ENCODE peak calls at places on chromosomes 5 and 9, in seven cellular contexts. One of them, this sample, is unnamed. For H3K36me3, the result is how much of the 10 kb centered on the place peaks cover.

GRCh38 chr5:157215143-157215825 is 34.6 kb downstream of the ITK start:
- DNase-seq in mesendoderm: no peak
- DNase-seq in MM.1S: no peak
- DNase-seq in lung: no peak
- DNase-seq in GM23248: no peak
- DNase-seq in tibial artery: no peak
- DNase-seq in A673: no peak
- DNase-seq in this sample: no peak

GRCh38 chr9:37938121-37938906 is 34.4 kb upstream of the SLC25A51 start:
- DNase-seq in mesendoderm: peak
- DNase-seq in MM.1S: no peak
- DNase-seq in lung: no peak
- DNase-seq in GM23248: peak
- DNase-seq in tibial artery: no peak
- DNase-seq in A673: peak
- DNase-seq in this sample: no peak

GRCh38 chr5:137236266-137236665 is 262.9 kb downstream of the SPOCK1 start:
- DNase-seq in mesendoderm: no peak
- DNase-seq in MM.1S: no peak
- DNase-seq in lung: no peak
- DNase-seq in GM23248: no peak
- DNase-seq in tibial artery: no peak
- DNase-seq in A673: no peak
- DNase-seq in this sample: no peak

GRCh38 chr5:10140195-10140973 is 109.3 kb downstream of the ATPSCKMT start:
- DNase-seq in mesendoderm: peak
- DNase-seq in MM.1S: no peak
- DNase-seq in lung: no peak
- DNase-seq in GM23248: peak
- DNase-seq in tibial artery: no peak
- DNase-seq in A673: no peak
- DNase-seq in this sample: no peak

GRCh38 chr5:43078956-43079355 is 38.8 kb upstream of the ANXA2R start:
- DNase-seq in mesendoderm: peak
- DNase-seq in MM.1S: no peak
- DNase-seq in lung: no peak
- DNase-seq in GM23248: peak
- DNase-seq in tibial artery: no peak
- DNase-seq in A673: no peak
- DNase-seq in this sample: no peak

GRCh38 chr9:99171225-99172128 is 50.3 kb downstream of the ALG2 start:
- DNase-seq in mesendoderm: no peak
- DNase-seq in MM.1S: no peak
- DNase-seq in lung: no peak
- DNase-seq in GM23248: no peak
- DNase-seq in tibial artery: no peak
- DNase-seq in A673: no peak
- DNase-seq in this sample: no peak

GRCh38 chr9:134355561-134356278 is 29.5 kb downstream of the RXRA start:
- DNase-seq in mesendoderm: no peak
- DNase-seq in MM.1S: no peak
- DNase-seq in lung: peak
- DNase-seq in GM23248: no peak
- DNase-seq in tibial artery: no peak
- DNase-seq in A673: no peak
- DNase-seq in this sample: no peak

GRCh38 chr5:111606194-111606593 is 93.9 kb upstream of the STARD4 start:
- DNase-seq in mesendoderm: no peak
- DNase-seq in MM.1S: no peak
- DNase-seq in lung: no peak
- DNase-seq in GM23248: no peak
- DNase-seq in tibial artery: no peak
- DNase-seq in A673: no peak
- DNase-seq in this sample: no peak

GRCh38 chr5:80411589-80412219 is 3.8 kb downstream of the ZFYVE16 start:
- DNase-seq in mesendoderm: no peak
- DNase-seq in MM.1S: no peak
- DNase-seq in lung: no peak
- DNase-seq in GM23248: peak
- DNase-seq in tibial artery: no peak
- DNase-seq in A673: no peak
- DNase-seq in this sample: no peak

GRCh38 chr5:148586796-148587195 is 67.5 kb downstream of the HTR4 start:
- DNase-seq in mesendoderm: peak
- DNase-seq in MM.1S: no peak
- DNase-seq in lung: no peak
- DNase-seq in GM23248: no peak
- DNase-seq in tibial artery: no peak
- DNase-seq in A673: no peak
- DNase-seq in this sample: no peak

GRCh38 chr5:60959156-60959555 is 14.2 kb downstream of the NDUFAF2 start:
- DNase-seq in mesendoderm: no peak
- DNase-seq in MM.1S: peak
- DNase-seq in lung: no peak
- DNase-seq in GM23248: peak
- DNase-seq in tibial artery: no peak
- DNase-seq in A673: peak
- DNase-seq in this sample: no peak

GRCh38 chr9:124284940-124285441 is 27.2 kb downstream of the NEK6 start:
- DNase-seq in mesendoderm: no peak
- DNase-seq in MM.1S: no peak
- DNase-seq in lung: no peak
- DNase-seq in GM23248: peak
- DNase-seq in tibial artery: peak
- DNase-seq in A673: no peak
- DNase-seq in this sample: no peak

GRCh38 chr5:114362197-114362976 is 517 bp downstream of the KCNN2 start:
- DNase-seq in mesendoderm: peak
- DNase-seq in MM.1S: peak
- DNase-seq in lung: no peak
- DNase-seq in GM23248: peak
- DNase-seq in tibial artery: no peak
- DNase-seq in A673: peak
- DNase-seq in this sample: peak

GRCh38 chr9:132241840-132242620 is 80.2 kb downstream of the NTNG2 start:
- DNase-seq in mesendoderm: no peak
- DNase-seq in MM.1S: peak
- DNase-seq in lung: no peak
- DNase-seq in GM23248: no peak
- DNase-seq in tibial artery: no peak
- DNase-seq in A673: peak
- DNase-seq in this sample: peak

GRCh38 chr9:108163321-108164005 is 673.9 kb upstream of the KLF4 start:
- DNase-seq in mesendoderm: peak
- DNase-seq in MM.1S: no peak
- DNase-seq in lung: no peak
- DNase-seq in GM23248: peak
- DNase-seq in tibial artery: no peak
- DNase-seq in A673: no peak
- DNase-seq in this sample: no peak

GRCh38 chr9:16214677-16215076 is 655.8 kb downstream of the BNC2 start:
- DNase-seq in mesendoderm: no peak
- DNase-seq in MM.1S: no peak
- DNase-seq in lung: no peak
- DNase-seq in GM23248: no peak
- DNase-seq in tibial artery: no peak
- DNase-seq in A673: no peak
- DNase-seq in this sample: no peak

GRCh38 chr5:170159101-170159698 is 53.5 kb downstream of the FOXI1 start:
- DNase-seq in mesendoderm: no peak
- DNase-seq in MM.1S: no peak
- DNase-seq in lung: no peak
- DNase-seq in GM23248: peak
- DNase-seq in tibial artery: no peak
- DNase-seq in A673: no peak
- DNase-seq in this sample: no peak

GRCh38 chr9:17824191-17824926 is 245.5 kb downstream of the SH3GL2 start:
- DNase-seq in mesendoderm: peak
- DNase-seq in MM.1S: peak
- DNase-seq in lung: no peak
- DNase-seq in GM23248: no peak
- DNase-seq in tibial artery: no peak
- DNase-seq in A673: no peak
- DNase-seq in this sample: no peak

GRCh38 chr5:68771221-68771620 is 322.6 kb upstream of the SLC30A5 start:
- DNase-seq in mesendoderm: no peak
- DNase-seq in MM.1S: no peak
- DNase-seq in lung: no peak
- DNase-seq in GM23248: no peak
- DNase-seq in tibial artery: no peak
- DNase-seq in A673: no peak
- DNase-seq in this sample: no peak

GRCh38 chr5:141521244-141521781 is 32.4 kb downstream of the PCDHGC5 start:
- DNase-seq in mesendoderm: peak
- DNase-seq in MM.1S: no peak
- DNase-seq in lung: no peak
- DNase-seq in GM23248: peak
- DNase-seq in tibial artery: peak
- DNase-seq in A673: peak
- DNase-seq in this sample: no peak

GRCh38 chr9:72041775-72042194 is 18.6 kb downstream of the C9orf57 start:
- DNase-seq in mesendoderm: no peak
- DNase-seq in MM.1S: no peak
- DNase-seq in lung: peak
- DNase-seq in GM23248: peak
- DNase-seq in tibial artery: peak
- DNase-seq in A673: peak
- DNase-seq in this sample: no peak

GRCh38 chr9:76218151-76218867 is 175.9 kb downstream of the RFK start:
- DNase-seq in mesendoderm: no peak
- DNase-seq in MM.1S: no peak
- DNase-seq in lung: no peak
- DNase-seq in GM23248: no peak
- DNase-seq in tibial artery: no peak
- DNase-seq in A673: no peak
- DNase-seq in this sample: no peak

GRCh38 chr9:107586493-107586892 is 96.9 kb upstream of the KLF4 start:
- DNase-seq in mesendoderm: no peak
- DNase-seq in MM.1S: no peak
- DNase-seq in lung: no peak
- DNase-seq in GM23248: no peak
- DNase-seq in tibial artery: no peak
- DNase-seq in A673: no peak
- DNase-seq in this sample: no peak

GRCh38 chr9:70563437-70564204 is 149.2 kb upstream of the KLF9 start:
- DNase-seq in mesendoderm: no peak
- DNase-seq in MM.1S: peak
- DNase-seq in lung: no peak
- DNase-seq in GM23248: peak
- DNase-seq in tibial artery: no peak
- DNase-seq in A673: no peak
- DNase-seq in this sample: no peak

GRCh38 chr5:30040483-30041116 is 1152.9 kb upstream of the CDH6 start:
- DNase-seq in mesendoderm: peak
- DNase-seq in MM.1S: peak
- DNase-seq in lung: no peak
- DNase-seq in GM23248: peak
- DNase-seq in tibial artery: no peak
- DNase-seq in A673: peak
- DNase-seq in this sample: no peak

GRCh38 chr5:32254987-32255900 is 57.5 kb downstream of the MTMR12 start:
- DNase-seq in mesendoderm: no peak
- DNase-seq in MM.1S: no peak
- DNase-seq in lung: no peak
- DNase-seq in GM23248: peak
- DNase-seq in tibial artery: no peak
- DNase-seq in A673: peak
- DNase-seq in this sample: no peak

GRCh38 chr5:179595916-179596315 is 27.6 kb downstream of the HNRNPH1 start:
- DNase-seq in mesendoderm: no peak
- DNase-seq in MM.1S: no peak
- DNase-seq in lung: no peak
- DNase-seq in GM23248: no peak
- DNase-seq in tibial artery: no peak
- DNase-seq in A673: no peak
- DNase-seq in this sample: no peak
- H3K36me3 ChIP-seq in mesendoderm: under half
- H3K36me3 ChIP-seq in MM.1S: under half
- H3K36me3 ChIP-seq in lung: half or more
- H3K36me3 ChIP-seq in GM23248: under half
- H3K36me3 ChIP-seq in tibial artery: half or more
- H3K36me3 ChIP-seq in A673: half or more
- H3K36me3 ChIP-seq in this sample: half or more

DNA sequence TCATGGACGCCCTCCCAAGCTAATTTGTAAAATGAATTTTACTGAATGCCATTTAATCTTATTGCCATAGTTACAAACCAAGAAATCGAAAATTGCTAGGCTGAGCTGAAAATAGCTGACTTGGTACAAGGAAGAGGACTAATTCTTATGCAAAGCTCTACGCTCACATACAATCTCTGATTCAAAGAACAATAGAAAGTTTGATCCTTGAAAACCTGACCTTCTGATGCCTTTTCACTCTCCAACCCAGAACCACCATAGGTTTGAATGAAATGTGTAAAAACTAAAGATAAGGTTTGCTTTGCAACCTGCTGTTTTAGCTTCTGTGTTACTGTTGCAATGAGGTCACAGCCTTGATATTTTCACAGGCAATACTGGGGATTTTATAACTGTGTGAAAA is 240.5 kb upstream of the SEMA6A start:
- DNase-seq in mesendoderm: peak
- DNase-seq in MM.1S: no peak
- DNase-seq in lung: no peak
- DNase-seq in GM23248: no peak
- DNase-seq in tibial artery: no peak
- DNase-seq in A673: no peak
- DNase-seq in this sample: no peak
- H3K27ac ChIP-seq in mesendoderm: peak
- H3K27ac ChIP-seq in MM.1S: no peak
- H3K27ac ChIP-seq in lung: no peak
- H3K27ac ChIP-seq in GM23248: no peak
- H3K27ac ChIP-seq in tibial artery: no peak
- H3K27ac ChIP-seq in A673: no peak
- H3K27ac ChIP-seq in this sample: no peak

DNA sequence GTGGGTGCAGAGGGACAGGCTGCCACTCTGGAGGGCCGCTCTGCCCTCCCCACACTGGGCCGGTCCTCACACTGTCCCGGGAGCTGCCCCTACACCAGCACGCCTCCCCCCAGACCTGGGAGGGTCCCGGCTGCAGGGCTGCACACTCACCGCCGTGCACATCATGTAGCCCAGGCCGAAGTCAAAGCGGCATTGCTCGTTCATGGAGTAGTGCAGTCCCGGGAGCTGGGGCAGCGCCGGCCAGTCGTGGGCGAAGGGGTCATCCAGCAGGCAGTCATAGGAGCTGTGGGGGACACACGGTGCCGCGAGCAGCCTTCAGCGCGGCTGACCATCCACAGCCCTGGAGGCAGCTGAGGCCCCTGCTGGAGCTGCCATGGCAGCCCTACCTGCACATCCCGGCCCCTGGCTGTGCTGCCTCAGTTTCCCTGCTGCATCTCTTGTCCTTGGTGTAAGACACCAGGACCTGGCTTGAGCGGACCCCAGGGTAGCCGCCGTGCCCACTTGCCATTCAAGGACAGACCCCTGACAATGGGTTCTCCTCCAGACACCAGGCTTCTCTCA is 93.2 kb downstream of the ZNF354C start:
- DNase-seq in mesendoderm: no peak
- DNase-seq in MM.1S: no peak
- DNase-seq in lung: no peak
- DNase-seq in GM23248: no peak
- DNase-seq in tibial artery: peak
- DNase-seq in A673: no peak
- DNase-seq in this sample: peak
- H3K36me3 ChIP-seq in mesendoderm: under half
- H3K36me3 ChIP-seq in MM.1S: under half
- H3K36me3 ChIP-seq in lung: under half
- H3K36me3 ChIP-seq in GM23248: under half
- H3K36me3 ChIP-seq in tibial artery: half or more
- H3K36me3 ChIP-seq in A673: under half
- H3K36me3 ChIP-seq in this sample: under half

GRCh38 chr5:140140435-140140834 is 14.7 kb downstream of the IGIP start:
- DNase-seq in mesendoderm: no peak
- DNase-seq in MM.1S: no peak
- DNase-seq in lung: peak
- DNase-seq in GM23248: no peak
- DNase-seq in tibial artery: no peak
- DNase-seq in A673: no peak
- DNase-seq in this sample: no peak
- H3K27ac ChIP-seq in mesendoderm: no peak
- H3K27ac ChIP-seq in MM.1S: no peak
- H3K27ac ChIP-seq in lung: peak
- H3K27ac ChIP-seq in GM23248: no peak
- H3K27ac ChIP-seq in tibial artery: no peak
- H3K27ac ChIP-seq in A673: no peak
- H3K27ac ChIP-seq in this sample: no peak

This sample was measured in spleen.